ENCODE peak calls at places on chromosomes 3 and 15, in ten cellular contexts. J, B, H, V, A, R, P, N, E and W are unnamed samples. For H3K27me3, the result is how much of the 10 kb centered on the place peaks cover.

GRCh38 chr3:13890377-13891016 is 10.6 kb upstream of the WNT7A start:
- DNase-seq in P (no peak), A (no peak), B (no peak), J (peak), V (no peak), E (peak), N (no peak), R (peak), H (no peak), W (no peak)

GRCh38 chr15:68821190-68821897 is 649 bp upstream of the ANP32A start:
- DNase-seq in P (peak), H (no peak), R (no peak), J (no peak), E (no peak), A (no peak), V (no peak), N (no peak), B (peak), W (no peak)

GRCh38 chr3:180267202-180267843 is 230.6 kb upstream of the PEX5L start:
- DNase-seq in H (no peak), V (no peak), J (no peak), A (no peak), N (no peak), B (no peak), P (no peak), E (no peak), R (no peak), W (no peak)

GRCh38 chr3:175659951-175660350 is 800.8 kb downstream of the NAALADL2 start:
- DNase-seq in N (no peak), R (no peak), P (no peak), E (no peak), B (no peak), V (peak), A (no peak), J (no peak), H (no peak), W (no peak)

GRCh38 chr3:147483145-147483544 is 74.0 kb downstream of the ZIC1 start:
- DNase-seq in P (no peak), J (no peak), V (no peak), A (no peak), H (no peak), N (no peak), R (no peak), B (no peak), E (no peak), W (no peak)

GRCh38 chr15:99211926-99212325 is 37.5 kb downstream of the TTC23 start:
- DNase-seq in A (no peak), H (no peak), B (no peak), J (no peak), R (no peak), E (no peak), V (no peak), P (peak), N (no peak), W (peak)

GRCh38 chr15:74920472-74920871 is 13.8 kb upstream of the FAM219B start:
- DNase-seq in R (no peak), B (no peak), A (no peak), V (no peak), P (no peak), J (no peak), N (no peak), H (no peak), E (no peak), W (peak)

GRCh38 chr3:99845999-99846398 is 28.3 kb downstream of the CMSS1 start:
- DNase-seq in H (no peak), A (no peak), N (no peak), R (no peak), P (no peak), E (no peak), J (no peak), B (no peak), V (no peak), W (no peak)

GRCh38 chr3:177351757-177352158 is 154.5 kb upstream of the TBL1XR1 start:
- DNase-seq in E (no peak), A (no peak), J (no peak), B (no peak), N (no peak), R (no peak), P (no peak), H (no peak), V (no peak), W (no peak)

GRCh38 chr3:56468184-56469106 is at the start of gene ERC2:
- DNase-seq in B (peak), A (no peak), V (peak), J (peak), E (no peak), P (peak), H (no peak), N (peak), R (no peak), W (no peak)

GRCh38 chr3:116524455-116524854 is 79.2 kb upstream of the LSAMP start:
- DNase-seq in H (no peak), B (no peak), R (no peak), P (peak), N (no peak), E (no peak), J (no peak), V (no peak), A (no peak), W (no peak)

GRCh38 chr3:184371570-184372018 is 6.4 kb downstream of the THPO start:
- DNase-seq in R (peak), J (peak), B (no peak), N (peak), V (peak), E (peak), H (peak), A (peak), P (peak), W (peak)

GRCh38 chr15:45678459-45679178 is 43.8 kb downstream of the SQOR start:
- DNase-seq in H (no peak), B (no peak), A (no peak), N (no peak), E (no peak), V (no peak), P (no peak), J (no peak), R (no peak), W (no peak)

GRCh38 chr15:69893863-69894262 is 203.9 kb downstream of the TLE3 start:
- DNase-seq in P (peak), H (peak), B (no peak), A (no peak), N (no peak), V (no peak), E (no peak), R (no peak), J (no peak), W (peak)

GRCh38 chr3:177753498-177754155 is 556.3 kb upstream of the TBL1XR1 start:
- DNase-seq in H (no peak), J (no peak), N (no peak), B (no peak), V (peak), R (no peak), P (no peak), A (no peak), E (no peak), W (no peak)

GRCh38 chr3:192875971-192876565 is 41.6 kb downstream of the MB21D2 start:
- DNase-seq in A (no peak), P (peak), N (no peak), H (no peak), R (no peak), B (no peak), E (no peak), V (peak), J (no peak), W (no peak)

GRCh38 chr3:110579841-110580550 is 491.6 kb upstream of the NECTIN3 start:
- DNase-seq in A (no peak), J (no peak), V (peak), R (no peak), N (no peak), H (no peak), P (peak), B (no peak), E (no peak), W (peak)

GRCh38 chr3:56976666-56977560 is 83.6 kb upstream of the SPATA12 start:
- DNase-seq in H (no peak), A (no peak), J (no peak), R (no peak), N (no peak), V (no peak), P (peak), B (no peak), E (no peak), W (peak)

GRCh38 chr3:166456291-166456690 is 619.1 kb upstream of the BCHE start:
- DNase-seq in A (no peak), E (no peak), H (no peak), R (no peak), B (no peak), V (peak), J (no peak), N (no peak), P (no peak), W (no peak)

GRCh38 chr15:70636540-70637165 is 126.7 kb downstream of the UACA start:
- DNase-seq in J (no peak), V (peak), A (no peak), P (peak), N (peak), E (no peak), B (no peak), H (no peak), R (peak), W (no peak)

GRCh38 chr3:15405448-15406050 is 21.8 kb downstream of the METTL6 start:
- DNase-seq in V (peak), J (peak), N (no peak), A (no peak), B (peak), P (peak), H (peak), E (no peak), R (no peak), W (peak)

GRCh38 chr15:89494941-89495637 is 1.3 kb downstream of the RHCG start:
- DNase-seq in H (no peak), J (no peak), R (no peak), A (no peak), V (peak), B (peak), E (no peak), P (no peak), N (no peak), W (no peak)

GRCh38 chr3:64150527-64151238 is 74.6 kb downstream of the PRICKLE2 start:
- DNase-seq in J (peak), H (no peak), E (no peak), N (peak), P (peak), B (no peak), V (peak), A (no peak), R (peak), W (peak)

GRCh38 chr3:136067211-136067610 is 101.7 kb downstream of the PPP2R3A start:
- DNase-seq in A (no peak), P (no peak), E (no peak), V (no peak), N (no peak), H (no peak), B (no peak), J (no peak), R (no peak), W (no peak)

GRCh38 chr3:177468816-177469590 is 271.7 kb upstream of the TBL1XR1 start:
- DNase-seq in R (no peak), H (no peak), J (no peak), B (no peak), A (no peak), N (no peak), V (peak), E (no peak), P (peak), W (peak)

GRCh38 chr15:65558336-65558735 is 28.1 kb downstream of the HACD3 start:
- DNase-seq in H (no peak), V (no peak), R (no peak), N (no peak), E (no peak), A (no peak), J (no peak), P (peak), B (no peak), W (no peak)

GRCh38 chr15:85649372-85649771 is 145.4 kb downstream of the KLHL25 start:
- DNase-seq in P (peak), A (no peak), R (no peak), H (no peak), E (no peak), J (no peak), B (no peak), V (no peak), N (no peak), W (peak)

GRCh38 chr3:46573701-46574100 is 7.6 kb upstream of the LRRC2 start:
- DNase-seq in V (no peak), R (no peak), A (no peak), N (no peak), J (no peak), E (no peak), P (no peak), B (no peak), H (no peak), W (no peak)
- H3K4me3 ChIP-seq in V (no peak), R (no peak), A (no peak), N (no peak), J (no peak), E (no peak), P (no peak), B (no peak), H (no peak), W (no peak)

GRCh38 chr15:93362203-93362602 is 273.2 kb upstream of the RGMA start:
- DNase-seq in B (no peak), P (no peak), H (no peak), J (no peak), E (no peak), R (no peak), N (no peak), V (no peak), A (no peak), W (no peak)
- H3K27me3 ChIP-seq in B (under half), P (under half), H (under half), J (under half), E (under half), R (half or more), N (under half), V (half or more), A (under half), W (under half)

GRCh38 chr3:112391648-112392047 is 58.7 kb downstream of the CD200 start:
- DNase-seq in V (no peak), P (no peak), B (no peak), R (no peak), J (no peak), N (no peak), E (no peak), A (no peak), H (no peak), W (peak)
- H3K4me3 ChIP-seq in V (no peak), P (peak), B (no peak), R (no peak), J (no peak), N (no peak), E (no peak), A (no peak), H (no peak), W (no peak)

DNA sequence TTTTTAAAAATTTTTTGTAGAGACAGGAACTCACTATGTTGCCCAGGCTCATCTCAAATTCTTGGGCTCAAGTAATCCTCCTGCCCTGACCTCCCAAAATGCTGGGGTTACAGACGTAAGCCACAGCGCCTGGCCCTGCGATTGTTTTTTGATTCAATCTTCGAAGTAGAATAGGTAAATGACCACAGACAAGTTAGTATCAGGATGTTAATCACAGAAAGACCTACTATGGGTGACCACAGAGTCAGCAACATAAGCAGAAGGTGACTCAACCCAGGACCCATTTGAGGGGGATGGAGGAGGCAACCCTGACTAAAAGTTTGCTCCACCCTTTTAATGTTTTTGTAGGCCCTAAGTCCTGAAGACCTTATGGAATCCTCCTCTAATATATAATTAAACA is 10.0 kb upstream of the USP3 start:
- DNase-seq in H (no peak), B (no peak), N (no peak), P (no peak), A (peak), E (peak), J (no peak), R (no peak), V (no peak), W (no peak)
- H3K27me3 ChIP-seq in H (under half), B (under half), N (under half), P (under half), A (under half), E (under half), J (under half), R (under half), V (under half), W (under half)

GRCh38 chr3:27594096-27594690 is 110.0 kb upstream of the SLC4A7 start:
- DNase-seq in P (peak), H (no peak), A (no peak), N (no peak), B (no peak), E (no peak), V (no peak), J (no peak), R (no peak), W (no peak)
- H3K4me3 ChIP-seq in P (no peak), H (no peak), A (no peak), N (no peak), B (no peak), E (no peak), V (no peak), J (no peak), R (no peak), W (no peak)

GRCh38 chr15:60095711-60096110 is 91.6 kb downstream of the FOXB1 start:
- DNase-seq in E (no peak), H (no peak), N (no peak), J (no peak), P (peak), A (no peak), R (no peak), B (no peak), V (no peak), W (peak)
- H3K27me3 ChIP-seq in E (under half), H (under half), N (under half), J (under half), P (under half), A (under half), R (under half), B (under half), V (under half), W (under half)